ENCODE peak calls at places on chromosomes 4 and X, in six cellular contexts. E is IMR-90, G is mesendoderm, V is mesenchymal stem cell, W is H1, B is neuronal stem cell. D is an unnamed sample.

GRCh38 chrX:110132450-110133114 is 129.7 kb downstream of the TMEM164 start:
- DNase-seq in E (peak), G (no peak), V (no peak), W (no peak), B (no peak), D (no peak)

GRCh38 chr4:176270669-176271068 is 1.6 kb upstream of the ASB5 start:
- DNase-seq in E (peak), G (peak), V (peak), W (peak), B (no peak), D (no peak)

GRCh38 chrX:153693216-153694086 is 5.7 kb downstream of the SLC6A8 start:
- DNase-seq in E (no peak), G (no peak), V (no peak), W (no peak), B (no peak), D (no peak)

GRCh38 chr4:141131738-141132688 is 1.3 kb downstream of the RNF150 start:
- DNase-seq in E (peak), G (peak), V (peak), W (no peak), B (peak), D (peak)

GRCh38 chrX:47185241-47185640 is 8.4 kb upstream of the UBA1 start:
- DNase-seq in E (no peak), G (no peak), V (no peak), W (no peak), B (no peak), D (no peak)

GRCh38 chrX:147891886-147892285 is 19.8 kb upstream of the FMR1 start:
- DNase-seq in E (peak), G (no peak), V (no peak), W (no peak), B (no peak), D (no peak)

GRCh38 chr4:8276358-8277240 is 7.0 kb downstream of the HTRA3 start:
- DNase-seq in E (peak), G (no peak), V (no peak), W (no peak), B (no peak), D (no peak)

GRCh38 chr4:175411251-175411650 is 400.8 kb downstream of the GPM6A start:
- DNase-seq in E (no peak), G (no peak), V (no peak), W (no peak), B (no peak), D (no peak)

GRCh38 chrX:8653956-8654355 is 78.0 kb downstream of the ANOS1 start:
- DNase-seq in E (no peak), G (no peak), V (no peak), W (no peak), B (no peak), D (no peak)

DNA sequence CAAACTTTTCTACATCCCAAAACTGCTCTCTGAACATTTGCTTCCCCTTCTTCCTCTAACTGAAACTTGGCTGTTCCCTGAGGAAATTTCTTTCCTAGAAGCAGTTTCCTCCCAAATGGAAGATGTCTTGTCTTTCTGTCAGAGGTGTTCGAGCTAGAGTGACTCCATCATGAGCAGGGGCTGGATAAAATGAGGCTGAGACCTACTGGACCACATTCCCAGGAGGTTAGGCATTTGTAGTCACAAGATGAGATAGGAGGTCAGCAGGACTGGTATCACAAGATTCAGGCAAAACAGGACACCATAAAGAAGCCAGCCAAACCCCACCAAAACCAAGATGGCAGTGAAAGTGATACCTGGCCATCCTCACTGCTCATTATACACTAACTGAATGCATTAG is 35.8 kb upstream of the PGRMC2 start:
- DNase-seq in E (no peak), G (peak), V (no peak), W (no peak), B (no peak), D (no peak)
- H2AK5ac ChIP-seq in E (peak), G (no peak), V (peak), W (no peak), B (no peak), D (no peak)

DNA sequence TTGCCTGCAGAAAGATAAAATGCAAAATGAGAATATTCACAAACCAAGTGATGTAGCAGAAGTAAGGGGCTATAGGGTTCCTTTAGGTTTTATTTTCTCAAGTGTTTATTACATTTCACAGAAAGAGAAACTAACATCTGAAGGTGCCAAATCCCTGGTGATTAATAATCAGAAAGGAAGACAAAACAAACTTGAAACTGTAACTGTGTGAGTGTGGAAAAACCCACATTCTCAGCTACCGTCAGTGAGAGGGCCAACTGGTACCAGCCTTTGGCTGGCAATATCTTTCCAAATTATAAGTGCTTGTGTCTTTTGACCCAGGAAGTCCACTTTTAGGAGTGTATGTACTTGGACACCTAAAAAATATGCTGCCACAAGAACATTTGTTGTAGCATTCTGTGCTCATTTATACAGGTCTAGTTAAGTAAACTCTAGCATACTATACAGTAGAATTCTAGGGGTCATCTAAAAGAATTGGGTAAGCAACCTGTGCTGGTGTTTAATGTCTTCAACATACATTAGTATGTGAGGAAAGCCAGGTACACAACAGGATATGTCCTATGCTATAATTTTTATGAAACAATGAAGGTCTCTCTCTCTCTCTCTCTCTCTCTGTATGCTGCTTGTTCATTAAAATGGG is 6.6 kb upstream of the CD38 start:
- DNase-seq in E (no peak), G (no peak), V (no peak), W (no peak), B (no peak), D (no peak)
- H2BK15ac ChIP-seq in E (no peak), G (no peak), V (no peak), W (no peak), B (no peak), D (no peak)

GRCh38 chrX:3527166-3527565 is 180.7 kb upstream of the MXRA5 start:
- DNase-seq in E (peak), G (no peak), V (no peak), W (no peak), B (no peak), D (no peak)

GRCh38 chrX:3526749-3527148 is 180.3 kb upstream of the MXRA5 start:
- DNase-seq in E (peak), G (no peak), V (no peak), W (no peak), B (no peak), D (no peak)

GRCh38 chrX:3526084-3526483 is 179.6 kb upstream of the MXRA5 start:
- DNase-seq in E (peak), G (no peak), V (no peak), W (no peak), B (no peak), D (no peak)

GRCh38 chrX:3532571-3532970 is 180.9 kb downstream of the PRKX start:
- DNase-seq in E (no peak), G (peak), V (no peak), W (no peak), B (no peak), D (no peak)

DNA sequence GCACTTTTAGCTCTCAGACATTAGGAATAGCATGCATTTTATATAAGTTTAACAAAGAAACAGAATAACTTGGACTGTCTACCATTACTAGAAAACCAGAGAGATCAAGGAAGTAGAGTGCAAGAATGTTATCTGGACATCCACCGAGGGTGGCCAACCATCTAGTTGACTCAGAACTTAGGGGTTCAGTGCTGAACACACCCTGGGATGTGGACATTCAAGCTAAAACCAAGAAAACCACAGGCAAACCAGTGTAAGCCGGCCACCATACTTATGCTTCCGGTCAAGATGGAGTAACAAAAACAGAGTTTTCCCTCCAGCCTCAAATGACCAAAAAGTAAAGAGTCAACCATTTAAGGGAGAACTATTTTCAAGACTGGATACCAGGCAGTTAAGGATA is 181.4 kb upstream of the MXRA5 start:
- DNase-seq in E (no peak), G (no peak), V (no peak), W (no peak), B (no peak), D (no peak)
- H2AK5ac ChIP-seq in E (no peak), G (no peak), V (no peak), W (no peak), B (no peak), D (no peak)

GRCh38 chr4:5373327-5373726 is 322.0 kb downstream of the STK32B start:
- DNase-seq in E (no peak), G (no peak), V (no peak), W (no peak), B (no peak), D (peak)
- H2BK15ac ChIP-seq in E (peak), G (no peak), V (no peak), W (no peak), B (no peak), D (no peak)

GRCh38 chr4:88440146-88440545 is 16.8 kb upstream of the HERC5 start:
- DNase-seq in E (no peak), G (no peak), V (no peak), W (no peak), B (no peak), D (no peak)
- H2AK5ac ChIP-seq in E (no peak), G (no peak), V (no peak), W (no peak), B (no peak), D (no peak)

GRCh38 chr4:15988222-15988621 is 25.2 kb upstream of the FGFBP2 start:
- DNase-seq in E (no peak), G (no peak), V (no peak), W (no peak), B (no peak), D (no peak)

GRCh38 chr4:15986900-15987299 is 23.9 kb upstream of the FGFBP2 start:
- DNase-seq in E (no peak), G (no peak), V (no peak), W (no peak), B (no peak), D (no peak)

GRCh38 chr4:15989431-15989830 is 26.5 kb upstream of the FGFBP2 start:
- DNase-seq in E (no peak), G (no peak), V (no peak), W (no peak), B (no peak), D (no peak)

GRCh38 chr4:15995826-15996225 is 32.9 kb upstream of the FGFBP2 start:
- DNase-seq in E (no peak), G (no peak), V (no peak), W (no peak), B (no peak), D (no peak)

DNA sequence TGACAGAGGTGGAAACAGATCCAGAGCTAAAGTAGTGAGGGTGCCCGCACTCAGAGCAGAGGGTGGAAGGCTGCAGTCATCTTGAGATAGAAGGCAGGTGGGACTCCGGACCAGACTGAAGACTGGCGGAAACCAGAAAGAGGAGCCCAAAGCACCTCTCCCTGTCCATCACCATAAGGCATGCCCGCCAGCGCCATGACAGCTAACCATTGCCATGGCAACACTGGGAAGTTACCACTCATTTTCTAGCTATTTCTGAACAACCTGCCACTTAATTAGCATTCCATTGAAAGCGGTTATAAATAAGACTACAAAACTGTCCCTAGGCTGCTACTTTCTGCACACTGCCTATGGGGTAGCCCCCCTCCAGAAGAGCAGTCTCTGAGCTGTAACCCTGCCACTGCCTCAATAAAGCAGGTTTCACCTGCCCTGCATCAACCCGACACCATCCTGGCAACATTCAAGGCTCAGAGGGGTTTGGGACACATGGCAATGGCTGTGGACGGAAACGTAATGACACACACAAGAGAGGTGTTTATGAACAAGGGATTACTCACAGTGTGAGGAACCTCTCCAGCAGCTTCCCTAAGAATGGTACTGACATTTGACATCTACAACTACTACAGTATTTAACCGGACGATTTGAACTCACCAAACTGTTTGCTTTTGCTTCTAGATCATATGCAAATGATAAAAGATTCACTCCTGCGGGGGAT is 27.8 kb upstream of the FGFBP2 start:
- DNase-seq in E (no peak), G (no peak), V (no peak), W (no peak), B (no peak), D (no peak)
- H2BK15ac ChIP-seq in E (no peak), G (no peak), V (no peak), W (no peak), B (no peak), D (no peak)

GRCh38 chr4:25637581-25638220 is 17.9 kb upstream of the SLC34A2 start:
- DNase-seq in E (no peak), G (peak), V (no peak), W (no peak), B (no peak), D (no peak)
- H2AK5ac ChIP-seq in E (no peak), G (no peak), V (no peak), W (no peak), B (no peak), D (no peak)

D was measured in H9.